ENCODE peak calls at places on chromosome 4, in eight cellular contexts. D is kidney; S is T-helper 2 cell; J is astrocyte of the spinal cord; X is activated CD8-positive, alpha-beta memory T cell treated with anti-CD3 and anti-CD28 coated beads for 48 hours; G is ascending aorta; W is amniotic stem cell; Z is kidney epithelial cell. F is an unnamed sample.

GRCh38 chr4:174218127-174218790 is 65.2 kb downstream of the FBXO8 start:
- DNase-seq in D (no peak), J (no peak), Z (no peak), S (no peak), X (no peak), W (no peak), G (no peak), F (no peak)

GRCh38 chr4:128525939-128526630 is 238.5 kb upstream of the PGRMC2 start:
- DNase-seq in J (no peak), D (no peak), X (no peak), Z (no peak), W (no peak), G (no peak), S (no peak), F (no peak)

GRCh38 chr4:182929296-182929695 is 12.1 kb upstream of the DCTD start:
- DNase-seq in J (peak; percentile 73), X (no peak), G (no peak), W (peak; percentile 75), Z (peak; percentile 75), D (no peak), S (no peak), F (no peak)

GRCh38 chr4:25767877-25768475 is 94.8 kb downstream of the SEL1L3 start:
- DNase-seq in J (peak; percentile 77), S (no peak), X (no peak), Z (peak; percentile 31), W (peak; percentile 33), D (no peak), G (no peak), F (no peak)

GRCh38 chr4:150573534-150573933 is 8.4 kb upstream of the MAB21L2 start:
- DNase-seq in W (no peak), D (no peak), G (no peak), Z (peak; percentile 18), S (no peak), J (peak; percentile 71), X (no peak), F (no peak)

GRCh38 chr4:76214269-76214628 is 625 bp upstream of the SCARB2 start:
- DNase-seq in J (no peak), X (no peak), Z (no peak), W (no peak), G (no peak), S (no peak), D (no peak), F (no peak)

GRCh38 chr4:140094701-140095420 is 59.1 kb downstream of the MAML3 start:
- DNase-seq in G (peak; percentile 64), X (no peak), Z (no peak), W (no peak), D (peak; percentile 87), S (peak; percentile 9), J (peak; percentile 74), F (no peak)

GRCh38 chr4:31156221-31156620 is 436.1 kb downstream of the PCDH7 start:
- DNase-seq in S (no peak), G (no peak), J (no peak), X (no peak), Z (no peak), W (no peak), D (no peak), F (no peak)

GRCh38 chr4:68871772-68872441 is 56.1 kb downstream of the UGT2B10 start:
- DNase-seq in D (no peak), S (no peak), Z (no peak), X (no peak), W (no peak), G (no peak), J (no peak), F (no peak)

GRCh38 chr4:7878323-7878722 is 61.3 kb downstream of the AFAP1 start:
- DNase-seq in X (no peak), Z (no peak), J (no peak), D (no peak), G (no peak), W (no peak), S (no peak), F (no peak)

GRCh38 chr4:101415962-101416361 is 68.6 kb upstream of the PPP3CA start:
- DNase-seq in W (no peak), X (no peak), G (no peak), S (no peak), J (no peak), Z (no peak), D (peak; percentile 60), F (no peak)

GRCh38 chr4:113564493-113564892 is 197.0 kb downstream of the CAMK2D start:
- DNase-seq in Z (no peak), J (no peak), D (no peak), W (no peak), X (no peak), G (no peak), S (no peak), F (no peak)

GRCh38 chr4:184441461-184442392 is 32.6 kb downstream of the IRF2 start:
- DNase-seq in X (no peak), J (peak; percentile 37), Z (no peak), W (no peak), D (no peak), G (no peak), S (no peak), F (no peak)

GRCh38 chr4:82776925-82777542 is 21.6 kb downstream of the SCD5 start:
- DNase-seq in S (no peak), W (no peak), Z (no peak), G (no peak), J (peak; percentile 65), D (no peak), X (no peak), F (no peak)

GRCh38 chr4:110088670-110089069 is 109.7 kb downstream of the ELOVL6 start:
- DNase-seq in G (no peak), S (no peak), W (no peak), D (no peak), J (peak; percentile 74), Z (no peak), X (no peak), F (no peak)

GRCh38 chr4:7255488-7255881 is 63.1 kb downstream of the SORCS2 start:
- DNase-seq in X (no peak), Z (no peak), W (no peak), J (no peak), D (peak; percentile 56), G (no peak), S (no peak), F (no peak)

GRCh38 chr4:64975177-64975576 is 565.9 kb upstream of the TECRL start:
- DNase-seq in G (no peak), Z (no peak), W (no peak), X (no peak), S (no peak), D (no peak), J (no peak), F (no peak)

GRCh38 chr4:52714597-52715254 is 36.5 kb downstream of the ERVMER34-1 start:
- DNase-seq in W (no peak), Z (no peak), X (no peak), G (no peak), S (no peak), J (no peak), D (no peak), F (no peak)

GRCh38 chr4:1130318-1131186 is 17.2 kb upstream of the RNF212 start:
- DNase-seq in J (peak; percentile 79), D (no peak), W (no peak), G (no peak), Z (peak; percentile 34), X (peak; percentile 58), S (peak; percentile 54), F (peak; percentile 56)

GRCh38 chr4:94758700-94759399 is 1.1 kb downstream of the BMPR1B start:
- DNase-seq in X (no peak), G (no peak), S (no peak), W (no peak), D (no peak), Z (no peak), J (peak; percentile 22), F (no peak)

GRCh38 chr4:3521621-3522325 is 10.4 kb downstream of the LRPAP1 start:
- DNase-seq in X (no peak), Z (no peak), W (no peak), S (no peak), G (peak; percentile 4), D (peak; percentile 61), J (no peak), F (no peak)

GRCh38 chr4:81052119-81053068 is 21.9 kb downstream of the BMP3 start:
- DNase-seq in D (no peak), G (no peak), Z (no peak), S (peak; percentile 9), J (peak; percentile 72), X (peak; percentile 10), W (peak; percentile 65), F (no peak)

GRCh38 chr4:38082424-38083374 is 122.5 kb downstream of the PTTG2 start:
- DNase-seq in W (peak; percentile 13), S (no peak), G (no peak), Z (no peak), X (no peak), J (peak; percentile 80), D (peak; percentile 75), F (no peak)

GRCh38 chr4:24551492-24552330 is 32.6 kb downstream of the DHX15 start:
- DNase-seq in J (no peak), W (peak; percentile 7), X (no peak), Z (no peak), S (no peak), D (no peak), G (no peak), F (no peak)

GRCh38 chr4:84480082-84480481 is 19.0 kb downstream of the NKX6-1 start:
- DNase-seq in G (no peak), J (no peak), S (no peak), Z (no peak), W (no peak), X (no peak), D (no peak), F (no peak)

GRCh38 chr4:77651820-77652219 is 46.2 kb downstream of the CXCL13 start:
- DNase-seq in W (no peak), X (no peak), J (no peak), S (no peak), D (no peak), G (no peak), Z (no peak), F (no peak)

GRCh38 chr4:11368701-11369115 is 60.0 kb downstream of the HS3ST1 start:
- DNase-seq in W (no peak), D (peak; percentile 72), G (no peak), X (no peak), S (no peak), J (no peak), Z (no peak), F (no peak)

GRCh38 chr4:82652062-82652461 is 90.3 kb upstream of the TMEM150C start:
- DNase-seq in Z (no peak), D (no peak), X (no peak), J (peak; percentile 27), S (no peak), G (no peak), W (peak; percentile 14), F (no peak)

F was measured in activated T-helper 1 cell treated with Interleukin-2 at 50 U/mL for 16 hours.